ENCODE peak calls at places on chromosome 13, in five cellular contexts. P, G, K, F and D are unnamed samples. For H3K36me3, the result is how much of the 10 kb centered on the place peaks cover.

GRCh38 chr13:35927554-35927953 is 203.6 kb downstream of the DCLK1 start:
- DNase-seq in P (no peak), G (no peak), F (peak), K (peak), D (no peak)

GRCh38 chr13:79522583-79522982 is 41.6 kb downstream of the NDFIP2 start:
- DNase-seq in G (no peak), K (no peak), P (no peak), F (peak), D (peak)

GRCh38 chr13:101332583-101332982 is 83.7 kb downstream of the NALCN start:
- DNase-seq in K (no peak), G (no peak), F (no peak), P (no peak), D (no peak)

GRCh38 chr13:93824286-93824685 is 597.7 kb downstream of the GPC6 start:
- DNase-seq in F (peak), K (peak), P (no peak), G (no peak), D (no peak)

GRCh38 chr13:80458546-80458945 is 117.6 kb upstream of the SPRY2 start:
- DNase-seq in P (no peak), F (no peak), K (no peak), G (no peak), D (no peak)

GRCh38 chr13:35881360-35881759 is 249.8 kb downstream of the DCLK1 start:
- DNase-seq in G (no peak), P (no peak), F (peak), K (no peak), D (no peak)

GRCh38 chr13:36559388-36559787 is 114.4 kb upstream of the SERTM1 start:
- DNase-seq in P (no peak), G (no peak), K (no peak), F (no peak), D (no peak)

GRCh38 chr13:42656136-42656535 is 82.2 kb downstream of the TNFSF11 start:
- DNase-seq in F (peak), P (no peak), K (peak), G (peak), D (no peak)

GRCh38 chr13:23934481-23934880 is 37.2 kb upstream of the C1QTNF9B start:
- DNase-seq in K (no peak), P (no peak), G (no peak), F (no peak), D (no peak)

GRCh38 chr13:70755411-70755810 is 647.2 kb upstream of the KLHL1 start:
- DNase-seq in G (no peak), P (no peak), F (no peak), K (no peak), D (no peak)

GRCh38 chr13:63184693-63185092 is 1769.0 kb upstream of the PCDH20 start:
- DNase-seq in G (peak), K (peak), P (no peak), F (peak), D (no peak)

GRCh38 chr13:94712287-94712811 is at the start of gene SOX21:
- DNase-seq in P (no peak), K (peak), G (peak), F (no peak), D (no peak)

GRCh38 chr13:79440958-79441553 is 35.0 kb upstream of the RBM26 start:
- DNase-seq in F (no peak), P (no peak), K (no peak), G (no peak), D (no peak)

GRCh38 chr13:94595006-94595942 is 678 bp downstream of the TGDS start:
- DNase-seq in K (peak), F (peak), G (peak), P (no peak), D (no peak)

GRCh38 chr13:64057372-64058020 is 2641.8 kb upstream of the PCDH20 start:
- DNase-seq in P (no peak), F (no peak), G (no peak), K (no peak), D (no peak)

GRCh38 chr13:93963266-93964131 is 516.0 kb downstream of the DCT start:
- DNase-seq in P (no peak), F (peak), K (peak), G (no peak), D (no peak)

GRCh38 chr13:48281556-48281955 is 22.0 kb upstream of the RB1 start:
- DNase-seq in G (no peak), F (no peak), K (no peak), P (no peak), D (no peak)

GRCh38 chr13:55777612-55778011 is 1363.1 kb upstream of the PRR20A start:
- DNase-seq in F (no peak), G (no peak), K (no peak), P (no peak), D (no peak)

GRCh38 chr13:100100115-100100879 is 11.4 kb downstream of the PCCA start:
- DNase-seq in K (no peak), G (no peak), P (no peak), F (peak), D (no peak)
- H3K4me3 ChIP-seq in K (no peak), G (no peak), P (no peak), F (no peak), D (no peak)

GRCh38 chr13:111115051-111115840 is at the start of gene ARHGEF7:
- DNase-seq in K (peak), F (no peak), G (peak), P (no peak), D (no peak)
- H3K27ac ChIP-seq in K (no peak), F (no peak), G (no peak), P (peak), D (no peak)

DNA sequence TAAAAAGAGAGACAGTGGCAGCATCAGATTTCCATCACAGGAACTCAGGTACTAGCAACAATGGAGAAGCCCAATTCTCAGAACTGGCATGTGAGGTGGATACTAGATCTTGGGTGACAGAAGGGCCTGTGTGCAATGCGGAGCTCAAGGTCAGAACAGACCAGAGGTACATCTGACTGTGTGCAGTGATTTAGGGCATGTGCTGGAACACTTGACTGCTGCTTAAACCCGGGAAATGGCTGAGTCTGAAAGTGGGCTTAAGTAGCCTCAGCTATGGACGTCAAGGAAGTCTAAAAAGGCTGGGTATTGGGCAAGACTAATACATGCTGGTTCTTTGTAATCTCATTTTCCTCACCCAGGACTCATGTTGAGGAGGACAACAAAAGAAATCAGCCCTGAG is 182.2 kb downstream of the LACC1 start:
- DNase-seq in K (no peak), F (no peak), P (no peak), G (no peak), D (no peak)
- H3K36me3 ChIP-seq in K (under half), F (under half), P (under half), G (under half), D (under half)

GRCh38 chr13:99898421-99898820 is 73.1 kb downstream of the ZIC5 start:
- DNase-seq in F (no peak), P (no peak), K (no peak), G (no peak), D (no peak)
- H3K4me3 ChIP-seq in F (no peak), P (no peak), K (no peak), G (no peak), D (no peak)

DNA sequence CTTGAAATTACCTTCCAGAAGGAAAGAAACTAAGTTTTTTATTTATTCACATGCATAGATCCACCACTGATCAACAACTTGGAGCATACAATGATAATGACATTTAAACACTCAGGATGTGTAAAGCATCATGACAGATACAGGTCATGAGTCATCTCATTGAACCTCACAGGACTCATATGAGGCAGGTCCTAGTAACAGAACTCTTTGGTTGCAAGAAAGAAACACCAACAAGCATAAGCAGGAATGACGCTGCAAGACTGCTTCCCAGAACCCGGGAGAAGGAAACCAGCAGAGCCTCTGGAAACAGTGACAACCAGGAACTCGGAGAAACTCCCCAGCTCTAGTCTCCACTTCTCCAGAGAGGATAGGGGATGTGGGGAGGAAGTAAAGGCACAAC is 60.8 kb upstream of the IPO5 start:
- DNase-seq in F (peak), G (no peak), P (no peak), K (peak), D (no peak)
- H3K27ac ChIP-seq in F (no peak), G (no peak), P (no peak), K (no peak), D (no peak)

GRCh38 chr13:77114271-77114670 is 87.3 kb upstream of the FBXL3 start:
- DNase-seq in F (no peak), G (no peak), K (no peak), P (no peak), D (no peak)
- H3K36me3 ChIP-seq in F (under half), G (under half), K (under half), P (under half), D (under half)

GRCh38 chr13:44519642-44520041 is 56.5 kb downstream of the TSC22D1 start:
- DNase-seq in K (no peak), P (no peak), F (no peak), G (no peak), D (no peak)

DNA sequence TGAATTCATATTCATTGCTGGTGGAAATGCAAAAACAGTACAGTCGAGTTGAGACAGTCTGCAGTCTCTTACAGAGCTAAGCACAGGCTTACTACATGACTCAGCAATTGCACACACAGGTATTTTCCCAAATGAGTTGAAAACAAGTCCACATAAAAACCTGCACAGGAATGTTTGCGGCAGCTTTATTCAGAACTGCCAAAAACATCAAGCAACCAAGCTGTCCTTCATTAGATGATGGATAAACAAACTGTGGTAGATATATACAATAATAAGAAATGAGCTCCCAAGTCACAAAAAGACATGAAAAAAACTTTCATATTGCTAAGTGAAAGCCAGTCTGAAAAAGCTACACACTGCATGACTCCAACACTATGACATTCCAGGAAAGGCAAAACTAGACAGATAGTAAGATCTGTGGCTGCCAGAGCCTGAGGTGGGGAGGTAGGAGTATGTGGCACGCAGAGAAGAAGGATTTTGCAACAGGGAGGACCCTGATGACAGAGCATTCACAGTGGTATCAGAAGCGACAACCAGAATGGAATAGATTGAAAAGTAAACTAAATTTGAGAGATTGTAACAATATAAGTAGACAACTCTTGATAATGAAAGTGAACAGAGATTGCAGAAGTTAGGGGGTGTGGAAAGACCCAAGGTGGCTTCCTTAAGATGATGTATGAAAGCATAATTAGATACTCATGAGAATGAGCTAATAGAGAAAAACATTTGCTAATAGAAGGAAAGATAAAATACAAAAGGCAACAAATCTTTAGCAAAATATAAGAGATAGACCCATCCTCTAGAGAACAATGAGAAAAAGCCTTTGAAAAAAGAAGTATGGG is 52.7 kb downstream of the TSC22D1 start:
- DNase-seq in K (peak), F (peak), P (no peak), G (no peak), D (no peak)
- H3K4me3 ChIP-seq in K (no peak), F (no peak), P (no peak), G (no peak), D (no peak)

DNA sequence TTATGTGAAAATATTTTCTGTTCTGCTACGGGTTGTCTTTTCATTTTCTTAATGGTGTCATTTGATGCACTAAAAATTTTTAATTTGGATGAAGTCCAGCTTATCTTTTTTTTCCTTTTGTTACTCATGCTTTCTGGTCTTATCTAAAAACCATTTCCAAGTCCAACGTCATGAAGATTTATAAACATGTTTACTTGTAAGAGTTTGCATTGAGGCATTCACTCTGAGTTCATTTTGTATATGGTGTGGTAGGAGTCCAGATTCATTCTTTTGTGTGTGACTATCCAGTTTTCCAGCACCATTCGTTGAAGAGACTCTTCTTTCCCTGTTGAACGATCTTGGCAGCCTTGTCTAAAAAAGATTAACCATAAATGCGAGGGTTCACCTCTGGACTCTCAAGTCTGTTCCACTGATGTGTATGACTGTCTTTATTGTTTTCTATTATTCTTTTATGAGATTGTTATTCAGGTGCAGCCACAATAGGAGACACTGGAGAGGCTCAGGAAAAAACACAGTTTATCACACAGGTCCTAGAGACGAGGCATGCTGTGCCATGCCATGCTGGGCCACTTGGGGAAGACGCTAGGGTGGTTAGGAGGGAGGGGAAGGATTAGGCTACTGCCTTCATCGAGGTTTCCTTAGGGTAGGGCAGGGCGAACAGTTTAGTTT is 35.0 kb downstream of the NAA16 start:
- DNase-seq in F (peak), G (no peak), P (no peak), K (no peak), D (no peak)
- H3K27ac ChIP-seq in F (no peak), G (no peak), P (no peak), K (no peak), D (peak)

GRCh38 chr13:32761472-32761871 is 175.2 kb downstream of the PDS5B start:
- DNase-seq in K (no peak), P (no peak), F (no peak), G (no peak), D (no peak)
- H3K36me3 ChIP-seq in K (under half), P (under half), F (under half), G (under half), D (under half)

DNA sequence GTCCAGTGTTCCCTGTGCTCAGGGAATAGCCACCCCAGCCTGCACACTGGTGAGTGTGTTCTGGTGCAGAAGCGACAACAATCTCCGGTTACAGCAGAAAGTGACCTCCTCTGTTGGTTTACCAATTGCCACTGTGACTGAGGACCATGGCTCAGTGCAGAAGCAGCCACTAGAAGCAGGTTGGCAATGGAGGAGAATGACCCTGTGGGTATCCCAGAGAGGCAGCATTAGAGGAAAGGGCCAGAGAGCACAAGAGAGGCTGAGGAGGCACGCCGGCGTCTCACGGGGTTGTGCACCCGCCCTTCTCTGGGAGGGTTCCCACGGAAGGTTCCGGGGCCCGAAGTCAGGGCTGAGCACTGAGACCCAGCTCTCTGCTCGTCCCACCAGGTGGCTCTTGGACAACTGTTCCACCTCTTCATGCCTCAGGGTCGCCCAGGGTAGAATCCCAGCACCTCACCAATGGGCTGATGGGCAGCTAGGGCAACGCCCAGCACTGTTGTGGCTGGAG is 14.0 kb downstream of the PROZ start:
- DNase-seq in K (no peak), P (no peak), F (no peak), G (no peak), D (no peak)
- H3K4me3 ChIP-seq in K (no peak), P (no peak), F (no peak), G (no peak), D (no peak)